ENCODE peak calls at places on chromosomes 13 and 19, in ten cellular contexts. Y, C, X, N, Q, B, P, Z, F and S are unnamed samples.

GRCh38 chr13:65597839-65598818 is 1632.0 kb downstream of the PCDH9 start:
- ATAC-seq in Y (no peak), C (no peak), X (no peak), N (peak; percentile 90), Q (no peak), B (no peak), P (no peak), Z (no peak), F (peak; percentile 86), S (no peak)

GRCh38 chr13:55062662-55063061 is 2034.0 kb downstream of the OLFM4 start:
- ATAC-seq in Y (no peak), C (no peak), X (no peak), N (no peak), Q (no peak), B (no peak), P (no peak), Z (no peak), F (no peak), S (no peak)

GRCh38 chr13:63840551-63841421 is 2425.1 kb upstream of the PCDH20 start:
- ATAC-seq in Y (no peak), C (no peak), X (no peak), N (no peak), Q (no peak), B (no peak), P (no peak), Z (no peak), F (no peak), S (no peak)

GRCh38 chr19:33296473-33297060 is 5.8 kb downstream of the CEBPA start:
- ATAC-seq in Y (no peak), C (no peak), X (no peak), N (no peak), Q (no peak), B (no peak), P (no peak), Z (no peak), F (no peak), S (no peak)

GRCh38 chr13:34162545-34162936 is 344.6 kb downstream of the RFC3 start:
- ATAC-seq in Y (no peak), C (no peak), X (no peak), N (peak; percentile 29), Q (no peak), B (no peak), P (no peak), Z (no peak), F (peak; percentile 69), S (no peak)

GRCh38 chr19:48650974-48651681 is 5.1 kb upstream of the CA11 start:
- ATAC-seq in Y (no peak), C (no peak), X (no peak), N (no peak), Q (no peak), B (no peak), P (no peak), Z (no peak), F (no peak), S (no peak)

GRCh38 chr13:39032150-39032549 is 5.7 kb downstream of the PROSER1 start:
- ATAC-seq in Y (no peak), C (no peak), X (no peak), N (no peak), Q (no peak), B (no peak), P (no peak), Z (no peak), F (no peak), S (no peak)

GRCh38 chr19:45475537-45476348 is 7.9 kb downstream of the FOSB start:
- ATAC-seq in Y (peak; percentile 6), C (no peak), X (no peak), N (no peak), Q (no peak), B (no peak), P (no peak), Z (no peak), F (no peak), S (no peak)

GRCh38 chr19:30172643-30173242 is 199.4 kb upstream of the ZNF536 start:
- ATAC-seq in Y (no peak), C (no peak), X (no peak), N (no peak), Q (no peak), B (no peak), P (no peak), Z (no peak), F (no peak), S (no peak)

GRCh38 chr13:39102981-39103490 is 64.8 kb downstream of the NHLRC3 start:
- ATAC-seq in Y (no peak), C (no peak), X (no peak), N (no peak), Q (no peak), B (no peak), P (no peak), Z (no peak), F (no peak), S (no peak)

GRCh38 chr13:51152713-51153112 is 41.6 kb upstream of the C13orf42 start:
- ATAC-seq in Y (no peak), C (no peak), X (no peak), N (no peak), Q (no peak), B (no peak), P (no peak), Z (no peak), F (no peak), S (no peak)

GRCh38 chr13:44108345-44108858 is 228.7 kb downstream of the LACC1 start:
- ATAC-seq in Y (no peak), C (no peak), X (no peak), N (peak; percentile 93), Q (no peak), B (no peak), P (no peak), Z (no peak), F (peak; percentile 18), S (no peak)

GRCh38 chr13:55302568-55302967 is 1838.2 kb upstream of the PRR20A start:
- ATAC-seq in Y (no peak), C (no peak), X (no peak), N (no peak), Q (no peak), B (no peak), P (no peak), Z (no peak), F (no peak), S (no peak)

GRCh38 chr13:31891472-31891871 is 140.1 kb upstream of the FRY start:
- ATAC-seq in Y (no peak), C (no peak), X (no peak), N (peak; percentile 32), Q (no peak), B (no peak), P (no peak), Z (no peak), F (peak; percentile 92), S (no peak)

GRCh38 chr19:4327877-4328242 is 10.8 kb downstream of the STAP2 start:
- ATAC-seq in Y (no peak), C (peak; percentile 16), X (peak; percentile 3), N (no peak), Q (no peak), B (no peak), P (no peak), Z (peak; percentile 20), F (peak; percentile 6), S (peak; percentile 1)

GRCh38 chr13:114115796-114116195 is 16.6 kb downstream of the RASA3 start:
- ATAC-seq in Y (no peak), C (no peak), X (peak; percentile 24), N (no peak), Q (no peak), B (no peak), P (no peak), Z (no peak), F (no peak), S (no peak)

GRCh38 chr19:7746903-7747884 is at the start of gene CD209:
- ATAC-seq in Y (no peak), C (no peak), X (no peak), N (peak; percentile 25), Q (no peak), B (no peak), P (no peak), Z (no peak), F (peak; percentile 56), S (no peak)

GRCh38 chr19:19121371-19121770 is 16.9 kb downstream of the TMEM161A start:
- ATAC-seq in Y (no peak), C (no peak), X (no peak), N (no peak), Q (no peak), B (no peak), P (no peak), Z (no peak), F (no peak), S (no peak)

GRCh38 chr13:111183959-111184684 is 69.0 kb downstream of the ARHGEF7 start:
- ATAC-seq in Y (no peak), C (peak; percentile 10), X (peak; percentile 17), N (peak; percentile 4), Q (peak; percentile 9), B (no peak), P (peak; percentile 3), Z (peak; percentile 12), F (no peak), S (peak; percentile 30)

GRCh38 chr19:27745978-27746542 is 1466.9 kb downstream of the UQCRFS1 start:
- ATAC-seq in Y (no peak), C (no peak), X (no peak), N (no peak), Q (no peak), B (no peak), P (no peak), Z (no peak), F (no peak), S (no peak)

GRCh38 chr19:15730538-15730937 is 2.7 kb downstream of the OR10H2 start:
- ATAC-seq in Y (no peak), C (no peak), X (peak; percentile 55), N (no peak), Q (no peak), B (no peak), P (no peak), Z (no peak), F (no peak), S (no peak)

GRCh38 chr19:1812426-1813196 is 535 bp upstream of the ATP8B3 start:
- ATAC-seq in Y (peak; percentile 92), C (peak; percentile 81), X (peak; percentile 65), N (peak; percentile 94), Q (peak; percentile 89), B (peak; percentile 93), P (peak; percentile 76), Z (peak; percentile 84), F (peak; percentile 90), S (peak; percentile 84)

GRCh38 chr13:96426160-96426559 is 336.3 kb downstream of the HS6ST3 start:
- ATAC-seq in Y (no peak), C (no peak), X (no peak), N (no peak), Q (no peak), B (no peak), P (no peak), Z (no peak), F (no peak), S (no peak)

GRCh38 chr13:99307648-99308339 is 595 bp upstream of the GPR183 start:
- ATAC-seq in Y (peak; percentile 67), C (peak; percentile 35), X (peak; percentile 74), N (peak; percentile 82), Q (peak; percentile 88), B (peak; percentile 65), P (peak; percentile 57), Z (peak; percentile 82), F (peak; percentile 81), S (peak; percentile 82)

GRCh38 chr19:47483200-47483599 is 819 bp downstream of the KPTN start:
- ATAC-seq in Y (no peak), C (no peak), X (no peak), N (no peak), Q (no peak), B (no peak), P (no peak), Z (no peak), F (no peak), S (no peak)

GRCh38 chr19:37148214-37148613 is 24.3 kb downstream of the ZNF585A start:
- ATAC-seq in Y (no peak), C (no peak), X (no peak), N (no peak), Q (no peak), B (no peak), P (no peak), Z (no peak), F (no peak), S (no peak)

GRCh38 chr19:34319785-34320184 is 45.2 kb upstream of the GPI start:
- ATAC-seq in Y (no peak), C (no peak), X (no peak), N (no peak), Q (no peak), B (no peak), P (no peak), Z (no peak), F (no peak), S (no peak)

GRCh38 chr19:33324628-33325027 is 22.3 kb upstream of the CEBPA start:
- ATAC-seq in Y (no peak), C (no peak), X (no peak), N (no peak), Q (no peak), B (no peak), P (no peak), Z (no peak), F (no peak), S (no peak)